ENCODE peak calls at places on chromosomes 7 and 10, in seven cellular contexts. J, A, R, F, V, L and Y are unnamed samples.

GRCh38 chr10:93458821-93459257 is 23.3 kb downstream of the MYOF start:
- DNase-seq in J (peak), A (no peak), R (peak), F (no peak), V (peak), L (no peak), Y (no peak)

GRCh38 chr10:72087392-72087968 is 871 bp downstream of the SPOCK2 start:
- DNase-seq in J (peak), A (no peak), R (no peak), F (peak), V (no peak), L (no peak), Y (no peak)

GRCh38 chr7:53596230-53596629 is 560.8 kb downstream of the POM121L12 start:
- DNase-seq in J (no peak), A (no peak), R (peak), F (no peak), V (no peak), L (no peak), Y (no peak)

GRCh38 chr7:28410628-28411578 is 1.4 kb upstream of the CREB5 start:
- DNase-seq in J (peak), A (no peak), R (peak), F (no peak), V (peak), L (peak), Y (no peak)

GRCh38 chr10:52283174-52283573 is 30.9 kb upstream of the DKK1 start:
- DNase-seq in J (no peak), A (no peak), R (peak), F (no peak), V (no peak), L (no peak), Y (no peak)

GRCh38 chr7:29480456-29480855 is 83.2 kb upstream of the PRR15 start:
- DNase-seq in J (no peak), A (no peak), R (no peak), F (no peak), V (no peak), L (no peak), Y (no peak)

GRCh38 chr10:4723860-4724259 is 102.1 kb upstream of the AKR1E2 start:
- DNase-seq in J (no peak), A (no peak), R (no peak), F (no peak), V (no peak), L (no peak), Y (no peak)

GRCh38 chr10:26725837-26726727 is 28.6 kb downstream of the PDSS1 start:
- DNase-seq in J (peak), A (peak), R (no peak), F (peak), V (peak), L (peak), Y (peak)

GRCh38 chr7:98105942-98106544 is 619 bp upstream of the LMTK2 start:
- DNase-seq in J (no peak), A (no peak), R (no peak), F (no peak), V (no peak), L (no peak), Y (no peak)

GRCh38 chr10:19302117-19302516 is 253.5 kb downstream of the MALRD1 start:
- DNase-seq in J (no peak), A (no peak), R (peak), F (no peak), V (peak), L (no peak), Y (no peak)

GRCh38 chr10:13001041-13001886 is at the start of gene CCDC3:
- DNase-seq in J (peak), A (no peak), R (no peak), F (no peak), V (no peak), L (no peak), Y (no peak)

GRCh38 chr10:107409517-107409916 is 245.0 kb upstream of the SORCS1 start:
- DNase-seq in J (peak), A (peak), R (peak), F (no peak), V (no peak), L (no peak), Y (peak)

GRCh38 chr7:90459888-90460287 is 9.6 kb upstream of the PTTG1IP2 start:
- DNase-seq in J (peak), A (no peak), R (peak), F (no peak), V (peak), L (peak), Y (no peak)